ENCODE peak calls at places on chromosomes 5 and 9, in five cellular contexts. S is CD8-positive, alpha-beta T cell; A is neural progenitor cell; D is OCI-LY7; U is suprapubic skin. Z is an unnamed sample.
A peak's percentile ranks its signal among the peaks of the same experiment; 100 is the strongest.

GRCh38 chr9:114954986-114955623 is 24.7 kb upstream of the TNFSF8 start:
- DNase-seq in U (no peak), A (no peak), D (peak; percentile 42), S (no peak), Z (no peak)

GRCh38 chr9:133116346-133117231 is 4.5 kb downstream of the RALGDS start:
- DNase-seq in A (no peak), S (no peak), D (no peak), U (no peak), Z (no peak)

GRCh38 chr5:71810023-71810422 is 90.9 kb downstream of the CARTPT start:
- DNase-seq in A (peak; percentile 7), D (no peak), S (no peak), U (no peak), Z (no peak)

GRCh38 chr5:155010881-155011280 is 2.7 kb upstream of the KIF4B start:
- DNase-seq in S (no peak), A (no peak), U (no peak), D (no peak), Z (no peak)

GRCh38 chr5:141966963-141967333 is 2.0 kb upstream of the RNF14 start:
- DNase-seq in S (no peak), U (no peak), A (no peak), D (no peak), Z (no peak)

GRCh38 chr9:126147620-126148522 is 178.8 kb upstream of the MVB12B start:
- DNase-seq in S (no peak), D (no peak), U (peak; percentile 58), A (no peak), Z (peak; percentile 56)

GRCh38 chr9:88801214-88801796 is 190.0 kb upstream of the S1PR3 start:
- DNase-seq in A (no peak), S (no peak), D (no peak), U (no peak), Z (peak; percentile 11)

GRCh38 chr9:73869261-73869660 is 627.9 kb upstream of the RORB start:
- DNase-seq in A (peak; percentile 52), U (no peak), S (no peak), D (peak; percentile 75), Z (no peak)

GRCh38 chr9:133396952-133397351 is 20.8 kb downstream of the STKLD1 start:
- DNase-seq in D (no peak), A (peak; percentile 72), S (no peak), U (no peak), Z (no peak)

GRCh38 chr9:130662099-130662926 is 2.1 kb upstream of the PRDM12 start:
- DNase-seq in A (peak; percentile 65), U (no peak), D (no peak), S (no peak), Z (no peak)

GRCh38 chr9:36625006-36625600 is 52.4 kb downstream of the MELK start:
- DNase-seq in S (no peak), A (no peak), U (no peak), D (no peak), Z (no peak)

GRCh38 chr9:38154501-38155421 is 85.7 kb upstream of the SHB start:
- DNase-seq in S (no peak), D (no peak), U (no peak), A (no peak), Z (no peak)

GRCh38 chr5:96940586-96940985 is 4.7 kb downstream of the LNPEP start:
- DNase-seq in D (no peak), A (no peak), S (no peak), U (no peak), Z (no peak)

GRCh38 chr9:130118841-130119520 is 53.2 kb upstream of the NCS1 start:
- DNase-seq in U (no peak), A (peak; percentile 46), S (no peak), D (no peak), Z (no peak)

GRCh38 chr5:61327761-61328753 is 4.0 kb upstream of the ZSWIM6 start:
- DNase-seq in D (no peak), S (no peak), A (no peak), U (no peak), Z (no peak)

GRCh38 chr5:74361406-74362358 is 278.8 kb downstream of the ENC1 start:
- DNase-seq in U (no peak), D (no peak), S (no peak), A (no peak), Z (no peak)

GRCh38 chr5:149749481-149750365 is 19.6 kb downstream of the PPARGC1B start:
- DNase-seq in S (no peak), D (no peak), A (no peak), U (no peak), Z (no peak)

GRCh38 chr9:7342229-7342628 is 457.3 kb downstream of the DMAC1 start:
- DNase-seq in S (no peak), U (no peak), A (no peak), D (peak; percentile 2), Z (no peak)

GRCh38 chr9:72440383-72440782 is 75.4 kb upstream of the ZFAND5 start:
- DNase-seq in D (no peak), A (no peak), U (no peak), S (no peak), Z (no peak)

GRCh38 chr5:127923804-127924570 is 159.6 kb upstream of the SLC12A2 start:
- DNase-seq in A (no peak), D (no peak), U (no peak), S (no peak), Z (no peak)

GRCh38 chr9:133349965-133350624 is 2.1 kb downstream of the RPL7A start:
- DNase-seq in S (no peak), A (no peak), U (no peak), D (no peak), Z (no peak)

GRCh38 chr5:39674209-39675082 is 249.7 kb upstream of the DAB2 start:
- DNase-seq in U (no peak), A (no peak), D (no peak), S (no peak), Z (no peak)

GRCh38 chr5:133260715-133261114 is 208.9 kb downstream of the HSPA4 start:
- DNase-seq in D (no peak), S (no peak), A (no peak), U (no peak), Z (no peak)

GRCh38 chr5:108278285-108279240 is 103.3 kb downstream of the FBXL17 start:
- DNase-seq in U (no peak), S (no peak), A (peak; percentile 6), D (no peak), Z (peak; percentile 63)

GRCh38 chr5:78182838-78183237 is 111.7 kb downstream of the AP3B1 start:
- DNase-seq in D (no peak), S (no peak), U (no peak), A (no peak), Z (no peak)

GRCh38 chr9:109115931-109116541 is 3.7 kb downstream of the TMEM245 start:
- DNase-seq in D (no peak), U (no peak), S (no peak), A (no peak), Z (no peak)

GRCh38 chr5:67196537-67197059 is at the start of gene CD180:
- DNase-seq in A (no peak), U (no peak), S (no peak), D (peak; percentile 80), Z (no peak)

GRCh38 chr5:61563401-61563800 is 231.3 kb downstream of the ZSWIM6 start:
- DNase-seq in D (no peak), U (no peak), A (no peak), S (no peak), Z (no peak)

GRCh38 chr9:130254753-130255637 is 10.6 kb upstream of the HMCN2 start:
- DNase-seq in D (no peak), U (no peak), S (no peak), A (no peak), Z (peak; percentile 28)

GRCh38 chr5:11273180-11273882 is 512.3 kb upstream of the DAP start:
- DNase-seq in A (no peak), D (no peak), U (no peak), S (no peak), Z (no peak)

GRCh38 chr5:132257131-132258101 is at the start of gene PDLIM4:
- DNase-seq in S (no peak), D (no peak), A (peak; percentile 92), U (peak; percentile 80), Z (peak; percentile 74)

GRCh38 chr9:81759680-81760215 is 70.4 kb upstream of the TLE1 start:
- DNase-seq in S (no peak), D (no peak), A (no peak), U (no peak), Z (no peak)

GRCh38 chr9:116777116-116777515 is 90.0 kb downstream of the TRIM32 start:
- DNase-seq in S (no peak), A (no peak), U (no peak), D (no peak), Z (no peak)
- TF ChIP-seq CTCF in S (no peak), A (no peak), U (no peak), D (no peak), Z (no peak)

DNA sequence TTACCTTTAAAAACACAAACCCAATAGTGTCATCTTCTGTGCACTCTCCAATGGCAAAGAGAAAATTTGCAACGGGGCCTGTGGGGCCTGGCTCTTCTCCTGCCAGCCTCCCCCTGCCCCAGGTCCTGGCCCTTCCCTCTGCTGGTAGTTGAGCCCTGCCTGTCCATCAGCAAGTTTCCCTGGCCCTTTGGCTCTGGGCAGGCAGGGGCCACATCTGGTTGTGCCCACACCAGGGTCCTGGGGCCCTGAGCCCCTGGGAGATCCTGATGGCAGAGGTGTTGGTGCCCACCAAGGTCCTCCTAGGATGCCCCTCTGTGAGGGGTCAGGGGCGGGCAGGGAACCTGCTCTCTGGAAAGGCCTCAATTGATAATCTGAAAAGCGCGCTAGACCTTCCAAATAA is 157.3 kb downstream of the DAB2IP start:
- DNase-seq in D (no peak), S (no peak), U (no peak), A (no peak), Z (peak; percentile 43)
- H3K27ac ChIP-seq in D (no peak overlapping the region), S (no peak overlapping the region), U (no peak overlapping the region), A (no peak overlapping the region), Z (no peak overlapping the region)

GRCh38 chr9:137604345-137605145 is 941 bp upstream of the ARRDC1 start:
- DNase-seq in D (no peak), S (no peak), A (peak; percentile 39), U (no peak), Z (no peak)

GRCh38 chr9:137607141-137607857 is 1.8 kb downstream of the ARRDC1 start:
- DNase-seq in A (no peak), D (no peak), U (no peak), S (no peak), Z (no peak)

GRCh38 chr9:137605146-137606004 is at the start of gene ARRDC1:
- DNase-seq in S (peak; percentile 89), D (peak; percentile 95), A (peak; percentile 96), U (peak; percentile 96), Z (peak; percentile 96)

GRCh38 chr9:137606005-137606601 is 617 bp downstream of the ARRDC1 start:
- DNase-seq in U (no peak), S (no peak), D (no peak), A (peak; percentile 56), Z (no peak)

GRCh38 chr9:137606734-137607138 is 1.2 kb downstream of the ARRDC1 start:
- DNase-seq in A (no peak), D (no peak), S (no peak), U (no peak), Z (no peak)
- H3K4me3 ChIP-seq in A (peak overlapping the region; percentile 63), D (peak overlapping the region; percentile 89), S (peak overlapping the region; percentile 70), U (peak overlapping the region; percentile 90), Z (peak overlapping the region; percentile 82)

DNA sequence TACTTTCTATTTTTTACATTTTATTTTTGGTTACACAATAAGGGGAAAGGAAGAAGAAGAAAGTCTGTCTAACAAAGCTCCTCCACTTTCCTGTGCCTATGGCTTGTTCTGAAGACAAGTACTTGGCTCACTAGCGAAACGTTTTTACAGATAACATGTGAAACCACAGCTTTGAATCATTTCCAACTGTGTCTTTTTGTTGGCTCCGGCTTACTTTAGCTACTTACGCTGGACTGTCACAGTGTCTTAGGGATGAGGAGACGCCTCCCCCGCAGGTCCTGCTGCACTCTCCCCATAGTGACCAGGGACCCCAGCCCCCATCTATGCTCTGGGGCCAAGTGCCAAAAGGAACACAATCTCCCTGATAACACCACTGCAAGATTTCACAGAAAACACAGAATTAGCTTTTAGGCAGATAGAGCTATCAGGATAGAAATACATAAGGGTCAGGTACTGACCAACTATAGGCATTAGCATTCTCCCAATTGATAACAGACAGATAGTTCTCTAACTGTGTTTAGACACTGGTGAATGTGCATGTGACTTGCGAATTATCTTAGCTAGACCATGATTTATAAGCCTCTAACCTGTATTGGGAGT is 219.0 kb downstream of the ADAMTS6 start:
- DNase-seq in U (no peak), D (no peak), S (no peak), A (peak; percentile 56), Z (no peak)
- TF ChIP-seq CTCF in U (no peak), D (no peak), S (no peak), A (no peak), Z (no peak)